ENCODE peak calls at places on chromosomes 13 and 19, in eight cellular contexts. C, R, A, Z, E, O, H and Y are unnamed samples.

GRCh38 chr13:98541211-98541610 is 35.7 kb downstream of the STK24 start:
- DNase-seq in C (no peak), R (no peak), A (no peak), Z (no peak), E (no peak), O (no peak), H (no peak), Y (peak; percentile 31)

GRCh38 chr13:109569938-109570711 is 216.3 kb downstream of the IRS2 start:
- DNase-seq in C (no peak), R (no peak), A (peak; percentile 5), Z (no peak), E (no peak), O (no peak), H (no peak), Y (no peak)

GRCh38 chr19:48715276-48715675 is 4.2 kb downstream of the MAMSTR start:
- DNase-seq in C (no peak), R (no peak), A (no peak), Z (no peak), E (no peak), O (peak; percentile 56), H (no peak), Y (no peak)

GRCh38 chr19:2424686-2425621 is 2.4 kb downstream of the TIMM13 start:
- DNase-seq in C (peak; percentile 85), R (peak; percentile 14), A (no peak), Z (no peak), E (peak; percentile 70), O (peak; percentile 61), H (peak; percentile 69), Y (peak; percentile 81)

GRCh38 chr13:62875118-62875640 is 1459.5 kb upstream of the PCDH20 start:
- DNase-seq in C (no peak), R (no peak), A (no peak), Z (no peak), E (no peak), O (no peak), H (no peak), Y (peak; percentile 3)

GRCh38 chr13:36919833-36920611 is at the start of gene SMAD9:
- DNase-seq in C (peak; percentile 91), R (no peak), A (no peak), Z (no peak), E (peak; percentile 71), O (peak; percentile 86), H (peak; percentile 59), Y (peak; percentile 61)

GRCh38 chr19:2495651-2496316 is 19.9 kb downstream of the GADD45B start:
- DNase-seq in C (no peak), R (no peak), A (no peak), Z (no peak), E (no peak), O (peak; percentile 46), H (peak; percentile 34), Y (peak; percentile 42)

GRCh38 chr19:1648156-1648925 is 4.1 kb downstream of the TCF3 start:
- DNase-seq in C (no peak), R (no peak), A (peak; percentile 82), Z (no peak), E (no peak), O (no peak), H (no peak), Y (no peak)

GRCh38 chr13:77863037-77863630 is 55.5 kb downstream of the EDNRB start:
- DNase-seq in C (no peak), R (no peak), A (no peak), Z (no peak), E (no peak), O (no peak), H (no peak), Y (no peak)

GRCh38 chr13:33743438-33744368 is 74.2 kb upstream of the RFC3 start:
- DNase-seq in C (no peak), R (no peak), A (peak; percentile 77), Z (no peak), E (no peak), O (no peak), H (no peak), Y (no peak)

GRCh38 chr13:28313579-28313978 is 175.2 kb downstream of the PAN3 start:
- DNase-seq in C (peak; percentile 40), R (no peak), A (no peak), Z (no peak), E (no peak), O (no peak), H (peak; percentile 55), Y (peak; percentile 68)

GRCh38 chr19:47701717-47702552 is 11.3 kb upstream of the EHD2 start:
- DNase-seq in C (no peak), R (no peak), A (no peak), Z (no peak), E (no peak), O (no peak), H (no peak), Y (no peak)

GRCh38 chr19:4861147-4861546 is 6.3 kb downstream of the PLIN3 start:
- DNase-seq in C (no peak), R (no peak), A (no peak), Z (no peak), E (no peak), O (no peak), H (no peak), Y (no peak)

GRCh38 chr19:4294389-4294788 is 7.8 kb downstream of the TMIGD2 start:
- DNase-seq in C (no peak), R (no peak), A (no peak), Z (no peak), E (no peak), O (no peak), H (no peak), Y (no peak)

GRCh38 chr19:40689339-40690049 is 957 bp downstream of the NUMBL start:
- DNase-seq in C (peak; percentile 51), R (no peak), A (no peak), Z (no peak), E (no peak), O (peak; percentile 45), H (peak; percentile 21), Y (no peak)

GRCh38 chr19:28644261-28644660 is 568.7 kb downstream of the UQCRFS1 start:
- DNase-seq in C (no peak), R (no peak), A (no peak), Z (no peak), E (no peak), O (no peak), H (no peak), Y (no peak)

GRCh38 chr19:28641395-28641794 is 571.6 kb downstream of the UQCRFS1 start:
- DNase-seq in C (no peak), R (no peak), A (no peak), Z (no peak), E (no peak), O (no peak), H (no peak), Y (no peak)

GRCh38 chr19:28642787-28643186 is 570.2 kb downstream of the UQCRFS1 start:
- DNase-seq in C (no peak), R (no peak), A (no peak), Z (no peak), E (no peak), O (no peak), H (no peak), Y (no peak)

GRCh38 chr19:28640506-28640905 is 572.4 kb downstream of the UQCRFS1 start:
- DNase-seq in C (no peak), R (no peak), A (no peak), Z (no peak), E (no peak), O (no peak), H (no peak), Y (peak; percentile 40)

GRCh38 chr19:28643284-28643683 is 569.7 kb downstream of the UQCRFS1 start:
- DNase-seq in C (no peak), R (no peak), A (no peak), Z (no peak), E (no peak), O (no peak), H (no peak), Y (no peak)
- TF ChIP-seq CTCF in C (no peak), R (no peak), A (no peak), Z (no peak), E (no peak), O (no peak), H (no peak), Y (no peak)

DNA sequence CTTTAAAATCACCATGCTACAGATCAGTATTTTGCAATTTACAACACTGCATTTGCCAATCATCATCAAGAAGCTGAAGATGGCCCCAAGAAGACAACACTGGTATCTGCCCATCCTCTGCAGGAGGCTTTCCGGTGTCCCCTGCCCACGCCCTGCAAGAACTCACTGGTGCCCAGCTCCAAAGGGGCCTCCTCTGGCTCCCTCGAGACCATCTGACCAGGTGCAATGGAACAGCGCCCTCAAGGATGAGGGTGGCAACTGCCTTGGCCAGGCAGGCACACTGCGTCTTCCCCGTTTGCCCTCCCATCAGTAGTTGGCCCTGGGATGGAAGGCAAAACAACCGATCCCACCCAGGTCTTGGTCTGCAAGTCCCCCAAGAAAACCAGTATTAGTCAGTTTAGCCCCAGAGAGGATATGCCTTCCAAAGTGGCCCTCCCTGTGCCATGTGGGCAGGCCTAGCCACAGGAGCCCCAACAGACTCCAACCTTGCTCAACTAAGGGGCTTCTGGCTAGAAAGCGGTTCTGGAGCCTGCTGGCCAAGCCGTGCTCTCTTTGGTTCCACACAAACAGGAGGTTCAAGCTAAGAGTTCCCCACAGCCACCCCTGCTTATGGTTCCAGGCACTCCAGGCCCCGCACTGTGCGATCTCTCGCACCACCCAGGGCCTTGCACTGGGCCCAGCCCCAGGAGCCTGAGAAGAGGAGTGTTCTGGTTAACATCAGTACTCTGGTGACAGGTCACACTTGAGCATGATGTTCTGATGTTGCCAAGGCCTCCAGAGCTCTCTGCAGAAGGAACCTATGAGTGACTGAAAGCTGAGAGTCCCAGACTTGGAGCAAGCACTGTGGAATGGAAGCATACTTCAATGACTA is 4.7 kb downstream of the PCID2 start:
- DNase-seq in C (no peak), R (no peak), A (no peak), Z (no peak), E (no peak), O (no peak), H (no peak), Y (no peak)
- H3K4me3 ChIP-seq in C (no peak overlapping the region), R (no peak overlapping the region), A (no peak overlapping the region), Z (no peak overlapping the region), E (no peak overlapping the region), O (no peak overlapping the region), H (no peak overlapping the region), Y (no peak overlapping the region)

GRCh38 chr13:50268500-50268899 is 253.3 kb downstream of the KCNRG start:
- DNase-seq in C (no peak), R (no peak), A (no peak), Z (no peak), E (no peak), O (no peak), H (peak; percentile 39), Y (peak; percentile 12)
- TF ChIP-seq CTCF in C (no peak), R (peak; percentile 31), A (no peak), Z (no peak), E (no peak), O (no peak), H (no peak), Y (peak; percentile 8)

DNA sequence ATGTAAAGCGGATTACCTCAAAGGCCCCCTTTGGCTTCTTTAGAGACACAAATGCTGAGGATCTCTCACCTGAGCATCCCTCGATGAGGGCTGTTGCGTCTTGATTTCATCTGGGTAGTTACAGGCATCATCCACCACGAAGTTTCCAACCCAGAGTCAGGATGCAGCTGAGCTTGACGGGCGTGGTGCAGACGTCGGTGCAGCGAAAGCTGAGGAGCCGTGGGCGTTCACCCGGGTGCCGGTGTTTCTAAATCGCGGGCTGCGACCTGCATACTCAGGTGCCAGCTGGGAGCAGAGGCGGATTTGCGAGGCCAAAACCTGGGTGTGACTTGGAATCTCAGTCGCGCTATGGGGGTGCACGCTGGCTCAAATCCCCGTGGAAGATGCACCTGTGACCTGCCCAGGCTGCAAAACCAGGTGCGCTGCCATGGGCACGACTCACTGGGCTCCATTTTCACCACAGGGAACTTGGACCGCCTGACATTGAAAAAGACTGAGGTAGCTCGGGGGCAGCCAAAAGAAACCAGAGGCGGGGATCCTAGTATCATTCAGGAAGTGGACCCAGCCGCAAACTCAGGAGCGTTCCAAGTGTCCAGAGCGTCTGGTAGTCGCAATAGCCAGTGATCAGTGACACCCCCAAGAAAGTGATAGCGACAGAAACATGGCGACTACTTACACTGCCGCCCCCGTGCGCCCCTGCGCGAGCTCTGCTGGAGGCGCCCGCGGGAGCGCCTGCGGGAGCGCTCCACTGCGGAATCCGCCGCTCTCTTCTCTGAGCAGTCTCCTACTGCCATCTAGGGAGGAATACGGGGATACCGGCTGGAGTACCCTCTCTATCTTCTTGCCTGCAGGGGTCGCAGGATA is 36.4 kb upstream of the IGFL4 start:
- DNase-seq in C (peak; percentile 94), R (peak; percentile 32), A (no peak), Z (no peak), E (peak; percentile 87), O (no peak), H (peak; percentile 79), Y (peak; percentile 88)
- H3K4me3 ChIP-seq in C (peak overlapping the region; percentile 63), R (no peak overlapping the region), A (no peak overlapping the region), Z (peak overlapping the region; percentile 37), E (peak overlapping the region; percentile 69), O (peak overlapping the region; percentile 8), H (peak overlapping the region; percentile 27), Y (peak overlapping the region; percentile 16)